ENCODE peak calls at places on chromosome 12, in five cellular contexts. U is left lung, X is ovary, A is mammary epithelial cell, P is DND-41. Y is an unnamed sample.

GRCh38 chr12:65943388-65944137 is 119.3 kb downstream of the HMGA2 start:
- DNase-seq in X (no peak), A (no peak), P (no peak), U (no peak), Y (no peak)

GRCh38 chr12:75658826-75659823 is 147.7 kb upstream of the KRR1 start:
- DNase-seq in P (no peak), X (no peak), A (peak), U (no peak), Y (no peak)

GRCh38 chr12:32178341-32179010 is 71.8 kb downstream of the BICD1 start:
- DNase-seq in P (no peak), U (no peak), A (no peak), X (no peak), Y (no peak)

GRCh38 chr12:94561943-94562411 is 88.4 kb downstream of the TMCC3 start:
- DNase-seq in P (no peak), U (no peak), X (no peak), A (peak), Y (no peak)

GRCh38 chr12:6056406-6057211 is 67.9 kb downstream of the VWF start:
- DNase-seq in A (no peak), P (peak), U (no peak), X (no peak), Y (no peak)

GRCh38 chr12:65876898-65877721 is 52.8 kb downstream of the HMGA2 start:
- DNase-seq in A (no peak), X (peak), U (no peak), P (no peak), Y (no peak)

GRCh38 chr12:19382563-19382962 is 56.7 kb upstream of the AEBP2 start:
- DNase-seq in U (no peak), X (no peak), A (no peak), P (no peak), Y (no peak)

GRCh38 chr12:43912851-43913250 is 77.0 kb downstream of the TMEM117 start:
- DNase-seq in P (no peak), U (no peak), A (no peak), X (no peak), Y (no peak)

GRCh38 chr12:116026768-116027550 is 250.5 kb downstream of the MED13L start:
- DNase-seq in X (no peak), A (no peak), U (no peak), P (no peak), Y (no peak)

GRCh38 chr12:128164533-128164932 is 102.4 kb upstream of the TMEM132C start:
- DNase-seq in P (no peak), X (no peak), A (no peak), U (no peak), Y (no peak)

GRCh38 chr12:118064608-118065007 is 3.6 kb upstream of the WSB2 start:
- DNase-seq in A (no peak), X (no peak), U (no peak), P (peak), Y (peak)

GRCh38 chr12:14691560-14691959 is 4.8 kb downstream of the GUCY2C start:
- DNase-seq in P (no peak), U (peak), A (no peak), X (no peak), Y (no peak)

GRCh38 chr12:100346660-100347059 is 10.2 kb upstream of the SLC17A8 start:
- DNase-seq in X (no peak), U (no peak), A (no peak), P (no peak), Y (no peak)

GRCh38 chr12:130949806-130950205 is 3.9 kb upstream of the ADGRD1 start:
- DNase-seq in P (no peak), U (no peak), X (no peak), A (no peak), Y (no peak)

GRCh38 chr12:107487011-107487680 is 198.5 kb upstream of the PWP1 start:
- DNase-seq in X (no peak), P (no peak), U (no peak), A (no peak), Y (no peak)

GRCh38 chr12:127811988-127812387 is 455.0 kb upstream of the TMEM132C start:
- DNase-seq in X (no peak), P (no peak), U (no peak), A (no peak), Y (no peak)

GRCh38 chr12:110661337-110661972 is 27.5 kb downstream of the HVCN1 start:
- DNase-seq in P (no peak), A (no peak), X (no peak), U (peak), Y (no peak)

GRCh38 chr12:11689591-11690158 is 40.2 kb downstream of the ETV6 start:
- DNase-seq in A (no peak), U (no peak), P (no peak), X (no peak), Y (no peak)

GRCh38 chr12:85155791-85156190 is 119.6 kb downstream of the LRRIQ1 start:
- DNase-seq in P (no peak), U (no peak), A (no peak), X (no peak), Y (peak)

GRCh38 chr12:130086248-130086647 is 76.0 kb upstream of the FZD10 start:
- DNase-seq in X (no peak), P (peak), U (no peak), A (no peak), Y (peak)

GRCh38 chr12:70711831-70712230 is 74.6 kb upstream of the PTPRB start:
- DNase-seq in X (no peak), A (no peak), P (no peak), U (no peak), Y (no peak)

GRCh38 chr12:28925726-28926376 is 223.2 kb upstream of the FAR2 start:
- DNase-seq in A (no peak), X (no peak), U (no peak), P (no peak), Y (no peak)

GRCh38 chr12:29023436-29024076 is 125.5 kb upstream of the FAR2 start:
- DNase-seq in U (no peak), A (no peak), X (no peak), P (no peak), Y (no peak)

GRCh38 chr12:107178776-107179175 is 85.4 kb upstream of the CRY1 start:
- DNase-seq in A (no peak), P (peak), X (no peak), U (no peak), Y (peak)

GRCh38 chr12:23098110-23099049 is 473.4 kb downstream of the ETNK1 start:
- DNase-seq in P (no peak), U (no peak), A (no peak), X (no peak), Y (no peak)

GRCh38 chr12:116919247-116919671 is 8.5 kb downstream of the FBXW8 start:
- DNase-seq in A (no peak), P (no peak), U (no peak), X (no peak), Y (no peak)

GRCh38 chr12:4307593-4308333 is 13.2 kb upstream of the TIGAR start:
- DNase-seq in U (peak), X (peak), P (peak), A (peak), Y (no peak)

GRCh38 chr12:28766398-28766797 is 382.7 kb upstream of the FAR2 start:
- DNase-seq in X (no peak), U (no peak), A (no peak), P (no peak), Y (no peak)

GRCh38 chr12:61823102-61823501 is 437.1 kb upstream of the USP15 start:
- DNase-seq in P (no peak), U (no peak), X (no peak), A (no peak), Y (no peak)

GRCh38 chr12:70418101-70418500 is 52.0 kb downstream of the KCNMB4 start:
- DNase-seq in U (no peak), X (no peak), A (peak), P (no peak), Y (no peak)

GRCh38 chr12:112861284-112861683 is 45.5 kb upstream of the OAS1 start:
- DNase-seq in X (no peak), P (no peak), U (no peak), A (no peak), Y (no peak)
- H3K4me3 ChIP-seq in X (no peak), P (no peak), U (no peak), A (no peak), Y (no peak)

GRCh38 chr12:56836800-56837663 is 73.9 kb downstream of the HSD17B6 start:
- DNase-seq in U (no peak), X (no peak), A (peak), P (peak), Y (peak)
- H3K4me3 ChIP-seq in U (no peak), X (no peak), A (no peak), P (no peak), Y (no peak)

GRCh38 chr12:112577473-112578334 is 159.0 kb downstream of the PTPN11 start:
- DNase-seq in A (no peak), X (no peak), U (no peak), P (no peak), Y (no peak)

GRCh38 chr12:112573151-112573550 is 154.4 kb downstream of the PTPN11 start:
- DNase-seq in P (no peak), X (no peak), U (no peak), A (no peak), Y (no peak)

GRCh38 chr12:112570096-112570495 is 151.3 kb downstream of the PTPN11 start:
- DNase-seq in P (no peak), A (no peak), X (no peak), U (no peak), Y (no peak)

GRCh38 chr12:112574896-112575558 is 156.3 kb downstream of the PTPN11 start:
- DNase-seq in P (no peak), A (no peak), X (no peak), U (no peak), Y (no peak)

GRCh38 chr12:112575559-112576067 is 156.9 kb downstream of the PTPN11 start:
- DNase-seq in X (no peak), P (no peak), A (no peak), U (no peak), Y (no peak)
- H3K4me3 ChIP-seq in X (no peak), P (no peak), A (no peak), U (no peak), Y (no peak)

GRCh38 chr12:48980953-48981756 is 3.0 kb downstream of the WNT1 start:
- DNase-seq in A (no peak), X (no peak), U (no peak), P (no peak), Y (peak)
- H3K4me3 ChIP-seq in A (no peak), X (no peak), U (peak), P (no peak), Y (peak)

DNA sequence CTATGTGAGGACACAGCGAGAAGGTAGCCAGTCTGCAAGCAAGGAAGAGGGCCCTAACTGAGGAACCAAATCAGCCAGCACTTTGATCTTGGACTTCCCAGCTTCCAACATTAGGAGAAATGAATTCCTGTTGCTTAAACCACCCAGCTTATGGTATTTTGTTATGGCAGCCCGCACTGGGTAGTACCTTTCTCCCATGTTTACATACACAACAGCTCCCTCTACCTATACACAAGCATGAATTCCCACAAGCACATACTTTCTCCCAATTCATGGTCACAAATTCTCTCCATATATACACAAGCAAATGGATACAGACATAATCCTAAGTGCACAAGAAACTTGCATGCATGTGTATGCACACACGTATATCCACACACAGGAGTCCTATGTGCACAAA is 7.4 kb downstream of the ITGB7 start:
- DNase-seq in A (no peak), P (no peak), U (no peak), X (no peak), Y (no peak)
- H3K4me3 ChIP-seq in A (no peak), P (no peak), U (no peak), X (no peak), Y (no peak)

DNA sequence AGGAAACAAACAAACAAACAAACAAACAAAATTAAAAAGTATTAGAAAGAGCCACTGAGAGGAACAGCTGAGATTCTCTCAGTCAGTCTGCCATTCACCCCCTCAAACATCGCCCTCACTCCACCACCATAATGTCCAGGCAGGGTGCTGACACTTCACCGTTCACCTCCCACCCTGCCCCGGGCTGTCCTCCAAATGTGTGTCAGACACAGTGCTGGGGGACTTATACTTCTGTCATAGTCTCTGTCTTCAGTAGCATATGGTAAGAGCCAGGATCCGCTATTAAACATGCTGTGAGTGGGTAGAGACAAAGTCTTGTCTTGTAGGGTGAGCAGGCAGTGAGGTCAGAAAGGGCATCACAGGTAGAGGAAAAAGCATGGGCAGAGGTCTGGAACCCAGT is 28.3 kb downstream of the KRT18 start:
- DNase-seq in P (no peak), X (no peak), U (no peak), A (no peak), Y (no peak)
- H3K4me3 ChIP-seq in P (no peak), X (no peak), U (no peak), A (no peak), Y (no peak)

Y was measured in Jurkat, Clone E6-1.